ENCODE peak calls at places on chromosome 14, in eight cellular contexts. Y, P, L, M, T, G, D and F are unnamed samples.

GRCh38 chr14:26966942-26967341 is 369.1 kb upstream of the NOVA1 start:
- DNase-seq in Y (peak; percentile 30), P (peak; percentile 51), L (no peak), M (no peak), T (no peak), G (peak; percentile 25), D (no peak), F (no peak)

GRCh38 chr14:79186523-79186922 is 1016.4 kb downstream of the NRXN3 start:
- DNase-seq in Y (no peak), P (peak; percentile 31), L (no peak), M (no peak), T (no peak), G (peak; percentile 2), D (no peak), F (no peak)

GRCh38 chr14:105397350-105397931 is 897 bp upstream of the TEX22 start:
- DNase-seq in Y (no peak), P (no peak), L (no peak), M (peak; percentile 57), T (no peak), G (no peak), D (no peak), F (no peak)

GRCh38 chr14:74949859-74950572 is 5.4 kb downstream of the PGF start:
- DNase-seq in Y (no peak), P (no peak), L (no peak), M (no peak), T (no peak), G (no peak), D (no peak), F (no peak)

GRCh38 chr14:38405851-38406630 is 150.1 kb upstream of the CLEC14A start:
- DNase-seq in Y (no peak), P (peak; percentile 54), L (no peak), M (no peak), T (no peak), G (peak; percentile 68), D (no peak), F (no peak)

GRCh38 chr14:99436247-99437180 is 44.1 kb downstream of the SETD3 start:
- DNase-seq in Y (no peak), P (peak; percentile 22), L (no peak), M (no peak), T (no peak), G (no peak), D (no peak), F (no peak)

GRCh38 chr14:96863986-96864330 is 66.8 kb downstream of the VRK1 start:
- DNase-seq in Y (no peak), P (no peak), L (no peak), M (no peak), T (no peak), G (no peak), D (no peak), F (no peak)

GRCh38 chr14:103155013-103155412 is 31.8 kb downstream of the TNFAIP2 start:
- DNase-seq in Y (peak; percentile 80), P (no peak), L (peak; percentile 77), M (peak; percentile 94), T (peak; percentile 62), G (peak; percentile 68), D (no peak), F (no peak)

DNA sequence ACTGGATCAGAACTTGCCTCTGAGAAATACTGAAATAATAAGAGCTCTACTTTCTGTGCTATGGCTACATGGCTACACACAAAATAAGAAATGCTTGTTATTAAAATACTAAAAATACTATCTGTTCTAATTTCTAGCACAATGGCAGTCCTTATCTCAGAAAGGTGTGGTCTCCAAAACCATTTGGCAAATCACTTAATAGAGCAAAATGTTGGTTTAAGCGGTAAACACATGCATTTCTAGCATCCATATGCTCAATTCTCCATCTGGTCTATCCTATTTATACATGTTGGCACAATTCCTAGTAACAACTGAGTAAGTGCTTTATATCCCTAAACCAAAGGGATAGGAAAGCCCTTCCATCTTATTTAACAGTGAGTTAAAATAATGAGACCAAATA is 107.0 kb downstream of the PAPLN start:
- DNase-seq in Y (no peak), P (no peak), L (no peak), M (no peak), T (no peak), G (no peak), D (no peak), F (no peak)
- TF ChIP-seq CTCF in Y (no peak), P (no peak), L (no peak), M (no peak), T (no peak), G (no peak), D (no peak), F (no peak)

DNA sequence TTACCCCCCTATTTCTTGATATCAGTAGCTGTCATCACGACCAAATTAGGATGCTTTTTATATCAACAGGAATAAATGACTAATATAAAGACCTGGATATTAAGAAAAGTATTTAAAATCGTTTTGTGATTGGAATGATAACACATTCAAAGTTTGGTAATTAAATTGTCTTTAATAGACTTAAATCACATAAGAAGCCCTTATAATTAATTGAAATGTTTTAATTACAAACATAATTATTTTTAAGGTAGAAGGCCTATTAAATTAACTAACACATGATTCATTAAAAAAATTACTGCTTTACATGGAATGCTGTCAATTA is 412.4 kb downstream of the FUT8 start:
- DNase-seq in Y (no peak), P (no peak), L (no peak), M (no peak), T (no peak), G (no peak), D (no peak), F (no peak)
- TF ChIP-seq CTCF in Y (no peak), P (no peak), L (no peak), M (peak; percentile 3), T (no peak), G (no peak), D (no peak), F (peak; percentile 2)

GRCh38 chr14:91297081-91297711 is 52.7 kb upstream of the GPR68 start:
- DNase-seq in Y (no peak), P (no peak), L (no peak), M (no peak), T (no peak), G (no peak), D (no peak), F (no peak)
- TF ChIP-seq CTCF in Y (no peak), P (no peak), L (no peak), M (no peak), T (no peak), G (no peak), D (no peak), F (no peak)

GRCh38 chr14:64963611-64964010 is 8.5 kb downstream of the RAB15 start:
- DNase-seq in Y (no peak), P (no peak), L (no peak), M (no peak), T (no peak), G (no peak), D (no peak), F (no peak)
- TF ChIP-seq CTCF in Y (no peak), P (no peak), L (no peak), M (no peak), T (no peak), G (no peak), D (no peak), F (no peak)

DNA sequence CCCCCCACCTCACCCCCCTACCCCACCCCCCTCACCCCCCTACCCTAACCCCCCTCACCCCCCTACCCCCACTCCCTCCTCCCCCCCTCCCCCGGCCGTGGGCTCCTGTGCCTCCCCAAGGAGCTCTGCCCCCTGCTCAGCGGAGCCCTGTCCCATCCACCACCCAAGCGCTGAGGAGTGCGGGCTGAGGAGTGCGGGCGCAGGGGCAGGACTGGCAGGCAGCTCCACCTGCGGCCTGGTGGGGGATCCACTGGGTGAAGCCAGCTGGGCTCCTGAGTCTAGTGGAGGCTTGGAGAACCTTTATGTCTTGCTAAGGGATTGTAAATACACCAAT is 2.3 kb upstream of the JPH4 start:
- DNase-seq in Y (no peak), P (no peak), L (no peak), M (no peak), T (no peak), G (no peak), D (no peak), F (no peak)
- TF ChIP-seq CTCF in Y (no peak), P (no peak), L (no peak), M (no peak), T (no peak), G (no peak), D (no peak), F (no peak)